ENCODE peak calls at places on chromosomes 2 and 18, in seven cellular contexts. J, X, C, Y, G, Z and A are unnamed samples.

GRCh38 chr2:219228026-219228744 is 1.3 kb downstream of the ATG9A start:
- DNase-seq in J (no peak), X (no peak), C (no peak), Y (no peak), G (no peak), Z (no peak), A (no peak)

GRCh38 chr2:199692489-199692888 is 158.5 kb downstream of the FTCDNL1 start:
- DNase-seq in J (peak; percentile 52), X (peak; percentile 25), C (no peak), Y (peak; percentile 33), G (no peak), Z (no peak), A (no peak)

GRCh38 chr2:71531522-71532047 is 78.2 kb downstream of the DYSF start:
- DNase-seq in J (no peak), X (peak; percentile 25), C (peak; percentile 25), Y (no peak), G (no peak), Z (peak; percentile 68), A (peak; percentile 30)

GRCh38 chr18:76426738-76427305 is 68.2 kb downstream of the ZNF516 start:
- DNase-seq in J (peak; percentile 24), X (peak; percentile 57), C (no peak), Y (peak; percentile 58), G (peak; percentile 73), Z (no peak), A (peak; percentile 94)

GRCh38 chr2:200453142-200453852 is 56.6 kb downstream of the KCTD18 start:
- DNase-seq in J (no peak), X (no peak), C (no peak), Y (no peak), G (no peak), Z (no peak), A (no peak)

GRCh38 chr2:166375205-166375735 is 474 bp downstream of the SCN9A start:
- DNase-seq in J (no peak), X (peak; percentile 10), C (peak; percentile 30), Y (no peak), G (no peak), Z (peak; percentile 27), A (no peak)

GRCh38 chr2:142842369-142842768 is 35.1 kb upstream of the KYNU start:
- DNase-seq in J (no peak), X (no peak), C (no peak), Y (no peak), G (no peak), Z (no peak), A (no peak)

GRCh38 chr2:7384773-7385349 is 467.6 kb downstream of the RNF144A start:
- DNase-seq in J (no peak), X (no peak), C (no peak), Y (no peak), G (no peak), Z (no peak), A (no peak)

GRCh38 chr2:122390406-122390805 is 635.0 kb downstream of the TSN start:
- DNase-seq in J (peak; percentile 38), X (peak; percentile 62), C (no peak), Y (no peak), G (no peak), Z (no peak), A (no peak)

GRCh38 chr2:24917086-24917485 is 3.0 kb downstream of the ADCY3 start:
- DNase-seq in J (no peak), X (no peak), C (no peak), Y (no peak), G (no peak), Z (peak; percentile 23), A (no peak)

GRCh38 chr2:1366546-1367134 is 46.6 kb upstream of the TPO start:
- DNase-seq in J (peak; percentile 18), X (no peak), C (no peak), Y (no peak), G (no peak), Z (no peak), A (no peak)

GRCh38 chr2:80322337-80322920 is 17.9 kb upstream of the LRRTM1 start:
- DNase-seq in J (no peak), X (peak; percentile 10), C (no peak), Y (no peak), G (no peak), Z (no peak), A (peak; percentile 65)

GRCh38 chr2:205637779-205638503 is 44.4 kb upstream of the NRP2 start:
- DNase-seq in J (no peak), X (peak; percentile 27), C (no peak), Y (no peak), G (no peak), Z (no peak), A (peak; percentile 63)
- H3K4me1 ChIP-seq in J (no peaks in the 10 kb centered on the region), X (no peaks in the 10 kb centered on the region), C (peaks cover 1% of the 10 kb centered on the region), Y (no peaks in the 10 kb centered on the region), G (peaks cover 4% of the 10 kb centered on the region), Z (no peaks in the 10 kb centered on the region), A (peaks cover 13% of the 10 kb centered on the region)

GRCh38 chr2:172395503-172395902 is 31.9 kb upstream of the ITGA6 start:
- DNase-seq in J (no peak), X (no peak), C (peak; percentile 43), Y (no peak), G (no peak), Z (peak; percentile 37), A (no peak)
- H3K4me1 ChIP-seq in J (peaks cover 10% of the 10 kb centered on the region), X (no peaks in the 10 kb centered on the region), C (no peaks in the 10 kb centered on the region), Y (no peaks in the 10 kb centered on the region), G (peaks cover 5% of the 10 kb centered on the region), Z (no peaks in the 10 kb centered on the region), A (no peaks in the 10 kb centered on the region)

GRCh38 chr18:62607708-62608428 is 85.0 kb downstream of the ZCCHC2 start:
- DNase-seq in J (no peak), X (no peak), C (no peak), Y (no peak), G (no peak), Z (no peak), A (no peak)
- H3K4me1 ChIP-seq in J (no peaks in the 10 kb centered on the region), X (peaks cover 9% of the 10 kb centered on the region), C (peaks cover 1% of the 10 kb centered on the region), Y (no peaks in the 10 kb centered on the region), G (no peaks in the 10 kb centered on the region), Z (no peaks in the 10 kb centered on the region), A (peaks cover 6% of the 10 kb centered on the region)

DNA sequence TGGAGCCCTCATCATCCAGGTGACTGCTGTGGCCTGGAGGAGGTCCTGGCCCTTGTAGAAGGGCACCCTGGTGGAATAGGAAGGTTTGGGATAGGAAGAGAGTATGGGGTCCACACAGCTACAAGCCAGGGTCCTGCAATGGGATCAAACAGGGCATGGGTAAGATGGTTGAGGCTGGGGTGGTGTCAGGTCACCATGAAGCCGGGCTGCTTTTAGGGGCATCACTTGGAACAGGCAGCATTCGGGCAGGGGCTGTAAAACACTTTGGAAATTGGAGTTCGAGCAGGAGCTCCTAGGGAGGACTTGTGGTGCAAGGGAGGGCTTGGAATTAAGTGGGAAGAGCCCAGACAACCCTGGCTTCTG is 47.1 kb upstream of the PLB1 start:
- DNase-seq in J (no peak), X (no peak), C (no peak), Y (no peak), G (no peak), Z (no peak), A (no peak)
- H3K4me1 ChIP-seq in J (no peaks in the 10 kb centered on the region), X (peaks cover 3% of the 10 kb centered on the region), C (peaks cover 37% of the 10 kb centered on the region), Y (no peaks in the 10 kb centered on the region), G (no peaks in the 10 kb centered on the region), Z (peaks cover 47% of the 10 kb centered on the region), A (no peaks in the 10 kb centered on the region)